ENCODE peak calls at places on chromosomes 4 and X, in nine cellular contexts. U is stimulated activated CD4-positive, alpha-beta T cell treated with anti-CD3 and anti-CD28 coated beads, Interleukin-4, amount 100 ng/mL, for 24 hours; V is SJSA1; I is NCI-H748 treated with DMSO at 0.1 percent for 48 hours; Z is AG09319; C is fibroblast of the conjunctiva; S is heart left ventricle; B is iris pigment epithelial cell; A is pancreas. Q is an unnamed sample.

GRCh38 chr4:76484654-76485053 is 49.6 kb downstream of the SHROOM3 start:
- DNase-seq in U (no peak), V (no peak), I (no peak), Z (no peak), C (no peak), S (no peak), B (no peak), A (no peak), Q (no peak)

GRCh38 chrX:13581554-13581953 is 12.2 kb downstream of the EGFL6 start:
- DNase-seq in U (no peak), V (no peak), I (no peak), Z (peak), C (peak), S (no peak), B (no peak), A (no peak), Q (no peak)

GRCh38 chr4:155371432-155372043 is 5.2 kb downstream of the MAP9 start:
- DNase-seq in U (no peak), V (no peak), I (peak), Z (no peak), C (no peak), S (no peak), B (peak), A (no peak), Q (peak)

GRCh38 chrX:1534321-1535168 is 2.4 kb downstream of the P2RY8 start:
- DNase-seq in U (peak), V (no peak), I (no peak), Z (no peak), C (no peak), S (no peak), B (no peak), A (no peak), Q (no peak)

GRCh38 chr4:74624351-74625151 is 169.8 kb downstream of the BTC start:
- DNase-seq in U (no peak), V (peak), I (no peak), Z (peak), C (peak), S (no peak), B (peak), A (no peak), Q (peak)

GRCh38 chr4:29326816-29327215 is 1393.4 kb upstream of the PCDH7 start:
- DNase-seq in U (no peak), V (no peak), I (no peak), Z (no peak), C (no peak), S (no peak), B (no peak), A (no peak), Q (peak)

GRCh38 chrX:74179071-74179470 is 124.9 kb upstream of the ZCCHC13 start:
- DNase-seq in U (no peak), V (peak), I (no peak), Z (no peak), C (peak), S (no peak), B (peak), A (no peak), Q (no peak)

GRCh38 chr4:40669504-40669903 is 39.8 kb upstream of the RBM47 start:
- DNase-seq in U (peak), V (no peak), I (no peak), Z (no peak), C (no peak), S (no peak), B (no peak), A (no peak), Q (no peak)

GRCh38 chrX:68511255-68511654 is 12.4 kb downstream of the YIPF6 start:
- DNase-seq in U (peak), V (peak), I (peak), Z (no peak), C (no peak), S (peak), B (peak), A (no peak), Q (peak)

GRCh38 chr4:108473163-108473720 is 147.1 kb upstream of the RPL34 start:
- DNase-seq in U (no peak), V (no peak), I (no peak), Z (no peak), C (no peak), S (no peak), B (no peak), A (no peak), Q (no peak)

GRCh38 chrX:128929281-128930057 is 593.8 kb downstream of the SMARCA1 start:
- DNase-seq in U (no peak), V (no peak), I (no peak), Z (no peak), C (no peak), S (no peak), B (no peak), A (no peak), Q (no peak)

Q was measured in RWPE1.